ENCODE peak calls at places on chromosomes 2 and 18, in nine cellular contexts. One of them, this sample, is unnamed.

GRCh38 chr18:48683197-48683596 is 144.4 kb downstream of the CTIF start:
- DNase-seq in sigmoid colon: no peak
- DNase-seq in IMR-90: no peak
- DNase-seq in breast epithelium: no peak
- DNase-seq in choroid plexus epithelial cell: no peak
- DNase-seq in A549: no peak
- DNase-seq in HFFc6: no peak
- DNase-seq in K562: no peak
- DNase-seq in GM06990: no peak
- DNase-seq in this sample: no peak

GRCh38 chr2:195813401-195813800 is 156.4 kb downstream of the SLC39A10 start:
- DNase-seq in sigmoid colon: no peak
- DNase-seq in IMR-90: peak
- DNase-seq in breast epithelium: no peak
- DNase-seq in choroid plexus epithelial cell: peak
- DNase-seq in A549: no peak
- DNase-seq in HFFc6: no peak
- DNase-seq in K562: no peak
- DNase-seq in GM06990: no peak
- DNase-seq in this sample: no peak

GRCh38 chr2:113977660-113978523 is 88.0 kb downstream of the ACTR3 start:
- DNase-seq in sigmoid colon: no peak
- DNase-seq in IMR-90: peak
- DNase-seq in breast epithelium: no peak
- DNase-seq in choroid plexus epithelial cell: peak
- DNase-seq in A549: no peak
- DNase-seq in HFFc6: no peak
- DNase-seq in K562: no peak
- DNase-seq in GM06990: no peak
- DNase-seq in this sample: no peak

GRCh38 chr18:22349966-22350365 is 67.7 kb downstream of the CTAGE1 start:
- DNase-seq in sigmoid colon: no peak
- DNase-seq in IMR-90: no peak
- DNase-seq in breast epithelium: no peak
- DNase-seq in choroid plexus epithelial cell: no peak
- DNase-seq in A549: no peak
- DNase-seq in HFFc6: no peak
- DNase-seq in K562: no peak
- DNase-seq in GM06990: no peak
- DNase-seq in this sample: no peak

GRCh38 chr2:10919776-10920606 is 8.3 kb downstream of the KCNF1 start:
- DNase-seq in sigmoid colon: peak
- DNase-seq in IMR-90: no peak
- DNase-seq in breast epithelium: no peak
- DNase-seq in choroid plexus epithelial cell: no peak
- DNase-seq in A549: no peak
- DNase-seq in HFFc6: no peak
- DNase-seq in K562: no peak
- DNase-seq in GM06990: no peak
- DNase-seq in this sample: no peak

GRCh38 chr18:37985126-37985525 is 419.5 kb upstream of the CELF4 start:
- DNase-seq in sigmoid colon: no peak
- DNase-seq in IMR-90: no peak
- DNase-seq in breast epithelium: no peak
- DNase-seq in choroid plexus epithelial cell: no peak
- DNase-seq in A549: no peak
- DNase-seq in HFFc6: no peak
- DNase-seq in K562: no peak
- DNase-seq in GM06990: no peak
- DNase-seq in this sample: no peak

GRCh38 chr2:19337742-19338141 is 20.7 kb downstream of the OSR1 start:
- DNase-seq in sigmoid colon: no peak
- DNase-seq in IMR-90: no peak
- DNase-seq in breast epithelium: no peak
- DNase-seq in choroid plexus epithelial cell: no peak
- DNase-seq in A549: no peak
- DNase-seq in HFFc6: no peak
- DNase-seq in K562: no peak
- DNase-seq in GM06990: no peak
- DNase-seq in this sample: no peak

GRCh38 chr2:150626934-150627336 is 139.5 kb upstream of the RND3 start:
- DNase-seq in sigmoid colon: no peak
- DNase-seq in IMR-90: no peak
- DNase-seq in breast epithelium: no peak
- DNase-seq in choroid plexus epithelial cell: peak
- DNase-seq in A549: no peak
- DNase-seq in HFFc6: no peak
- DNase-seq in K562: no peak
- DNase-seq in GM06990: no peak
- DNase-seq in this sample: no peak

GRCh38 chr2:219426068-219426443 is 7.9 kb downstream of the DES start:
- DNase-seq in sigmoid colon: peak
- DNase-seq in IMR-90: no peak
- DNase-seq in breast epithelium: no peak
- DNase-seq in choroid plexus epithelial cell: no peak
- DNase-seq in A549: no peak
- DNase-seq in HFFc6: no peak
- DNase-seq in K562: no peak
- DNase-seq in GM06990: no peak
- DNase-seq in this sample: no peak

GRCh38 chr2:222440670-222441422 is 16.5 kb downstream of the SGPP2 start:
- DNase-seq in sigmoid colon: no peak
- DNase-seq in IMR-90: peak
- DNase-seq in breast epithelium: no peak
- DNase-seq in choroid plexus epithelial cell: peak
- DNase-seq in A549: peak
- DNase-seq in HFFc6: peak
- DNase-seq in K562: no peak
- DNase-seq in GM06990: no peak
- DNase-seq in this sample: no peak

GRCh38 chr18:76133873-76134272 is 361.2 kb downstream of the ZNF516 start:
- DNase-seq in sigmoid colon: no peak
- DNase-seq in IMR-90: no peak
- DNase-seq in breast epithelium: no peak
- DNase-seq in choroid plexus epithelial cell: no peak
- DNase-seq in A549: no peak
- DNase-seq in HFFc6: no peak
- DNase-seq in K562: no peak
- DNase-seq in GM06990: no peak
- DNase-seq in this sample: no peak

GRCh38 chr2:196431957-196432356 is 207.6 kb upstream of the CCDC150 start:
- DNase-seq in sigmoid colon: no peak
- DNase-seq in IMR-90: peak
- DNase-seq in breast epithelium: no peak
- DNase-seq in choroid plexus epithelial cell: peak
- DNase-seq in A549: peak
- DNase-seq in HFFc6: no peak
- DNase-seq in K562: no peak
- DNase-seq in GM06990: no peak
- DNase-seq in this sample: no peak

GRCh38 chr2:1230155-1230893 is 182.9 kb upstream of the TPO start:
- DNase-seq in sigmoid colon: no peak
- DNase-seq in IMR-90: no peak
- DNase-seq in breast epithelium: no peak
- DNase-seq in choroid plexus epithelial cell: no peak
- DNase-seq in A549: no peak
- DNase-seq in HFFc6: no peak
- DNase-seq in K562: no peak
- DNase-seq in GM06990: no peak
- DNase-seq in this sample: no peak

GRCh38 chr2:44897406-44897805 is 44.1 kb upstream of the SIX3 start:
- DNase-seq in sigmoid colon: no peak
- DNase-seq in IMR-90: no peak
- DNase-seq in breast epithelium: no peak
- DNase-seq in choroid plexus epithelial cell: no peak
- DNase-seq in A549: peak
- DNase-seq in HFFc6: no peak
- DNase-seq in K562: no peak
- DNase-seq in GM06990: no peak
- DNase-seq in this sample: no peak

GRCh38 chr2:43831438-43832294 is 7.0 kb downstream of the ABCG5 start:
- DNase-seq in sigmoid colon: no peak
- DNase-seq in IMR-90: no peak
- DNase-seq in breast epithelium: no peak
- DNase-seq in choroid plexus epithelial cell: peak
- DNase-seq in A549: no peak
- DNase-seq in HFFc6: no peak
- DNase-seq in K562: peak
- DNase-seq in GM06990: no peak
- DNase-seq in this sample: no peak

GRCh38 chr2:114123925-114124324 is 234.0 kb downstream of the ACTR3 start:
- DNase-seq in sigmoid colon: no peak
- DNase-seq in IMR-90: no peak
- DNase-seq in breast epithelium: no peak
- DNase-seq in choroid plexus epithelial cell: no peak
- DNase-seq in A549: no peak
- DNase-seq in HFFc6: no peak
- DNase-seq in K562: no peak
- DNase-seq in GM06990: no peak
- DNase-seq in this sample: no peak

GRCh38 chr2:187442378-187442777 is 5.7 kb downstream of the CALCRL start:
- DNase-seq in sigmoid colon: no peak
- DNase-seq in IMR-90: no peak
- DNase-seq in breast epithelium: no peak
- DNase-seq in choroid plexus epithelial cell: no peak
- DNase-seq in A549: no peak
- DNase-seq in HFFc6: no peak
- DNase-seq in K562: no peak
- DNase-seq in GM06990: no peak
- DNase-seq in this sample: no peak

GRCh38 chr2:21837561-21837960 is 713.8 kb downstream of the TDRD15 start:
- DNase-seq in sigmoid colon: no peak
- DNase-seq in IMR-90: no peak
- DNase-seq in breast epithelium: no peak
- DNase-seq in choroid plexus epithelial cell: peak
- DNase-seq in A549: no peak
- DNase-seq in HFFc6: no peak
- DNase-seq in K562: no peak
- DNase-seq in GM06990: no peak
- DNase-seq in this sample: no peak

GRCh38 chr2:240557101-240557751 is 562 bp downstream of the ANKMY1 start:
- DNase-seq in sigmoid colon: no peak
- DNase-seq in IMR-90: no peak
- DNase-seq in breast epithelium: no peak
- DNase-seq in choroid plexus epithelial cell: no peak
- DNase-seq in A549: no peak
- DNase-seq in HFFc6: no peak
- DNase-seq in K562: no peak
- DNase-seq in GM06990: no peak
- DNase-seq in this sample: no peak

GRCh38 chr18:26545335-26545734 is 3.0 kb downstream of the KCTD1 start:
- DNase-seq in sigmoid colon: no peak
- DNase-seq in IMR-90: no peak
- DNase-seq in breast epithelium: no peak
- DNase-seq in choroid plexus epithelial cell: no peak
- DNase-seq in A549: no peak
- DNase-seq in HFFc6: no peak
- DNase-seq in K562: no peak
- DNase-seq in GM06990: no peak
- DNase-seq in this sample: no peak

GRCh38 chr2:30408961-30409387 is 38.1 kb upstream of the LCLAT1 start:
- DNase-seq in sigmoid colon: no peak
- DNase-seq in IMR-90: peak
- DNase-seq in breast epithelium: no peak
- DNase-seq in choroid plexus epithelial cell: no peak
- DNase-seq in A549: peak
- DNase-seq in HFFc6: peak
- DNase-seq in K562: no peak
- DNase-seq in GM06990: no peak
- DNase-seq in this sample: no peak
- TF ChIP-seq CTCF in sigmoid colon: no peak
- TF ChIP-seq CTCF in IMR-90: peak
- TF ChIP-seq CTCF in breast epithelium: no peak
- TF ChIP-seq CTCF in choroid plexus epithelial cell: no peak
- TF ChIP-seq CTCF in A549: no peak
- TF ChIP-seq CTCF in HFFc6: peak
- TF ChIP-seq CTCF in K562: no peak
- TF ChIP-seq CTCF in GM06990: no peak
- TF ChIP-seq CTCF in this sample: no peak

DNA sequence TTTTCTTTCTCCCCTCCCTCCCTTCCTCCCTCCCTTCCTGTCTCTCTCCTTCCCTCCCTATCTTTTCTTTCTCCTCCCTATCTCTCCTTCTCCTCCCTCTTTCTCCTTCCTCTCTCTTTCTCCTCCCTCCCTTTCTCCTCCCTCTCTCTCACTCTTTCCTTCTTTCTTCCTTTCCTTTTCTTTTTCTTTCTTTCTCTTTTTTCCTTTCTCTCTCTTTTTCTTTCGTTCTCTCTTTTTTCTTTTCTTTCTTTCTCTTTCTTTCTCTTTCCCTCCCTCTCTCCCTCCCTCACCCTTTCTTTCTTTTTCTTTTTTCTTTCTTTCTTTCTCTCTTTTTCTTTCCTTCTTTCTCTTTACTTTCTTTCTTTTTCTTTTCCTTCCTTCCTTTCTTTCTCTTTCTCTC is 169.7 kb upstream of the LINC00305 start:
- DNase-seq in sigmoid colon: no peak
- DNase-seq in IMR-90: no peak
- DNase-seq in breast epithelium: no peak
- DNase-seq in choroid plexus epithelial cell: no peak
- DNase-seq in A549: no peak
- DNase-seq in HFFc6: no peak
- DNase-seq in K562: no peak
- DNase-seq in GM06990: no peak
- DNase-seq in this sample: no peak
- TF ChIP-seq CTCF in sigmoid colon: no peak
- TF ChIP-seq CTCF in IMR-90: no peak
- TF ChIP-seq CTCF in breast epithelium: no peak
- TF ChIP-seq CTCF in choroid plexus epithelial cell: no peak
- TF ChIP-seq CTCF in A549: no peak
- TF ChIP-seq CTCF in HFFc6: no peak
- TF ChIP-seq CTCF in K562: no peak
- TF ChIP-seq CTCF in GM06990: no peak
- TF ChIP-seq CTCF in this sample: no peak

DNA sequence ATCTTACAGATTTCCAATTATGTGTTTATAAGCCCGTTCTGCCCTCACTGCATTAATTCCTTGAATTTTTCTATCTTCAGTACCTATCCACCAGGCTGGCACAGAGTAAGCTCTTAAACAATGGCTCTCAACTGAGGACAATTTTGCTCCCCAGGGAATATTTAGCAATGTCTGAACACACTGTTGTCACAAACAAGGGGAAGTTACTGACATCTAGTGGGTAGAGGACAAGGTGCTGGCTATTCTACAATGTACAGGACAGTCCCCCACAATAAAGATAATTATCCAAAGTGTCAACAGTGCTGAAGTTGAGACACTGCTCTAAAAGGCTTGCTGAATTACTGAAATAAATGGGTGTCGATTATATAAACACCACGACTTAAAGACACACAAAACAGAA is 5.0 kb downstream of the NDUFS1 start:
- DNase-seq in sigmoid colon: no peak
- DNase-seq in IMR-90: no peak
- DNase-seq in breast epithelium: no peak
- DNase-seq in choroid plexus epithelial cell: no peak
- DNase-seq in A549: peak
- DNase-seq in HFFc6: no peak
- DNase-seq in K562: no peak
- DNase-seq in GM06990: no peak
- DNase-seq in this sample: no peak
- TF ChIP-seq CTCF in sigmoid colon: no peak
- TF ChIP-seq CTCF in IMR-90: peak
- TF ChIP-seq CTCF in breast epithelium: no peak
- TF ChIP-seq CTCF in choroid plexus epithelial cell: peak
- TF ChIP-seq CTCF in A549: peak
- TF ChIP-seq CTCF in HFFc6: peak
- TF ChIP-seq CTCF in K562: no peak
- TF ChIP-seq CTCF in GM06990: peak
- TF ChIP-seq CTCF in this sample: no peak

GRCh38 chr2:123769001-123769400 is 256.1 kb upstream of the CNTNAP5 start:
- DNase-seq in sigmoid colon: no peak
- DNase-seq in IMR-90: no peak
- DNase-seq in breast epithelium: no peak
- DNase-seq in choroid plexus epithelial cell: no peak
- DNase-seq in A549: no peak
- DNase-seq in HFFc6: no peak
- DNase-seq in K562: no peak
- DNase-seq in GM06990: no peak
- DNase-seq in this sample: no peak
- TF ChIP-seq CTCF in sigmoid colon: no peak
- TF ChIP-seq CTCF in IMR-90: no peak
- TF ChIP-seq CTCF in breast epithelium: no peak
- TF ChIP-seq CTCF in choroid plexus epithelial cell: no peak
- TF ChIP-seq CTCF in A549: no peak
- TF ChIP-seq CTCF in HFFc6: no peak
- TF ChIP-seq CTCF in K562: no peak
- TF ChIP-seq CTCF in GM06990: no peak
- TF ChIP-seq CTCF in this sample: no peak

This sample was measured in AG09319.